ENCODE peak calls at places on chromosomes 1 and 21, in ten cellular contexts. D, U, E, N, V, L, X, F, K and M are unnamed samples.
A peak's percentile ranks its signal among the peaks of the same experiment; 100 is the strongest.

GRCh38 chr1:155856975-155857930 is at the start of gene GON4L:
- DNase-seq in D (peak; percentile 92), U (peak; percentile 94), E (peak; percentile 96), N (peak; percentile 94), V (peak; percentile 87), L (peak; percentile 88), X (peak; percentile 93), F (peak; percentile 90), K (peak; percentile 92), M (peak; percentile 72)

GRCh38 chr1:48654606-48655210 is 122.0 kb downstream of the BEND5 start:
- DNase-seq in D (no peak), U (no peak), E (peak; percentile 93), N (no peak), V (no peak), L (no peak), X (no peak), F (no peak), K (no peak), M (peak; percentile 21)

GRCh38 chr1:76278711-76279386 is 204.3 kb downstream of the ST6GALNAC3 start:
- DNase-seq in D (no peak), U (no peak), E (no peak), N (no peak), V (no peak), L (no peak), X (no peak), F (no peak), K (no peak), M (no peak)

GRCh38 chr1:213934642-213935041 is 53.1 kb upstream of the PROX1 start:
- DNase-seq in D (no peak), U (no peak), E (no peak), N (peak; percentile 10), V (no peak), L (no peak), X (peak; percentile 89), F (peak; percentile 1), K (peak; percentile 78), M (no peak)

GRCh38 chr1:170133663-170134062 is 12.1 kb upstream of the NTMT2 start:
- DNase-seq in D (no peak), U (no peak), E (no peak), N (no peak), V (no peak), L (no peak), X (no peak), F (peak; percentile 15), K (no peak), M (no peak)

GRCh38 chr1:164771568-164772350 is 212.8 kb downstream of the PBX1 start:
- DNase-seq in D (no peak), U (peak; percentile 71), E (peak; percentile 65), N (peak; percentile 79), V (no peak), L (no peak), X (no peak), F (peak; percentile 81), K (peak; percentile 26), M (no peak)

GRCh38 chr1:202852163-202852904 is 36.6 kb downstream of the RABIF start:
- DNase-seq in D (no peak), U (peak; percentile 70), E (peak; percentile 24), N (peak; percentile 80), V (peak; percentile 70), L (no peak), X (peak; percentile 24), F (peak; percentile 62), K (no peak), M (no peak)

GRCh38 chr21:37580690-37581089 is 214.1 kb downstream of the DYRK1A start:
- DNase-seq in D (no peak), U (no peak), E (no peak), N (no peak), V (no peak), L (no peak), X (no peak), F (no peak), K (no peak), M (no peak)

GRCh38 chr21:45994738-45995685 is 13.4 kb downstream of the COL6A1 start:
- DNase-seq in D (no peak), U (no peak), E (no peak), N (no peak), V (no peak), L (no peak), X (no peak), F (no peak), K (peak; percentile 28), M (no peak)

GRCh38 chr1:196115641-196116040 is 492.6 kb downstream of the KCNT2 start:
- DNase-seq in D (peak; percentile 1), U (peak; percentile 49), E (no peak), N (peak; percentile 75), V (no peak), L (no peak), X (no peak), F (peak; percentile 52), K (peak; percentile 84), M (peak; percentile 3)

GRCh38 chr1:30257742-30258380 is 465.5 kb downstream of the MATN1 start:
- DNase-seq in D (no peak), U (no peak), E (peak; percentile 8), N (no peak), V (no peak), L (no peak), X (no peak), F (no peak), K (no peak), M (no peak)

GRCh38 chr1:171081220-171081993 is 9.3 kb upstream of the FMO3 start:
- DNase-seq in D (peak; percentile 24), U (peak; percentile 82), E (peak; percentile 46), N (peak; percentile 83), V (peak; percentile 15), L (no peak), X (no peak), F (peak; percentile 81), K (no peak), M (no peak)